ENCODE peak calls at places on chromosomes 2 and 18, in nine cellular contexts. N is GM23248; Z is sigmoid colon; A is uterus; U is body of pancreas; C is CD8-positive, alpha-beta memory T cell; Y is heart right ventricle; S is SK-N-SH; M is stomach. J is an unnamed sample.

GRCh38 chr2:73172963-73173362 is 29.4 kb upstream of the NOTO start:
- DNase-seq in N (peak; percentile 65), Z (no peak), A (no peak), U (no peak), C (no peak), Y (no peak), S (no peak), M (no peak), J (no peak)

GRCh38 chr2:229133155-229133772 is 137.8 kb downstream of the PID1 start:
- DNase-seq in N (peak; percentile 59), Z (no peak), A (no peak), U (no peak), C (no peak), Y (no peak), S (peak; percentile 35), M (no peak), J (peak; percentile 29)

GRCh38 chr2:218217366-218218309 is 649 bp downstream of the ARPC2 start:
- DNase-seq in N (peak; percentile 73), Z (peak; percentile 83), A (peak; percentile 52), U (peak; percentile 39), C (peak; percentile 67), Y (peak; percentile 61), S (peak; percentile 11), M (peak; percentile 59), J (no peak)

GRCh38 chr2:88669371-88670214 is 21.9 kb upstream of the RPIA start:
- DNase-seq in N (peak; percentile 65), Z (no peak), A (no peak), U (peak; percentile 65), C (peak; percentile 9), Y (no peak), S (peak; percentile 53), M (peak; percentile 33), J (no peak)

GRCh38 chr18:79848579-79849327 is 51.0 kb downstream of the KCNG2 start:
- DNase-seq in N (no peak), Z (no peak), A (no peak), U (no peak), C (no peak), Y (no peak), S (peak; percentile 45), M (no peak), J (no peak)

GRCh38 chr2:119012345-119013301 is 70.6 kb downstream of the MARCO start:
- DNase-seq in N (no peak), Z (no peak), A (no peak), U (no peak), C (no peak), Y (no peak), S (no peak), M (no peak), J (no peak)

GRCh38 chr2:72915076-72915906 is 2.0 kb upstream of the EMX1 start:
- DNase-seq in N (no peak), Z (peak; percentile 50), A (no peak), U (no peak), C (no peak), Y (no peak), S (peak; percentile 40), M (peak; percentile 23), J (no peak)

GRCh38 chr18:33820517-33821368 is 242.7 kb downstream of the ASXL3 start:
- DNase-seq in N (no peak), Z (no peak), A (no peak), U (peak; percentile 19), C (no peak), Y (no peak), S (no peak), M (no peak), J (no peak)

GRCh38 chr2:24478243-24478642 is 12.8 kb upstream of the NCOA1 start:
- DNase-seq in N (no peak), Z (no peak), A (no peak), U (no peak), C (no peak), Y (no peak), S (no peak), M (no peak), J (no peak)

GRCh38 chr2:158357699-158358098 is 98.9 kb downstream of the CCDC148 start:
- DNase-seq in N (no peak), Z (no peak), A (no peak), U (no peak), C (no peak), Y (no peak), S (no peak), M (no peak), J (no peak)

GRCh38 chr2:185318271-185318724 is 420.3 kb upstream of the FSIP2 start:
- DNase-seq in N (no peak), Z (no peak), A (no peak), U (no peak), C (no peak), Y (no peak), S (no peak), M (no peak), J (no peak)

GRCh38 chr18:4755848-4756247 is 300.7 kb upstream of the DLGAP1 start:
- DNase-seq in N (no peak), Z (no peak), A (no peak), U (no peak), C (no peak), Y (no peak), S (no peak), M (no peak), J (no peak)

GRCh38 chr2:128362889-128363228 is 44.2 kb upstream of the HS6ST1 start:
- DNase-seq in N (peak; percentile 80), Z (peak; percentile 64), A (no peak), U (peak; percentile 50), C (no peak), Y (no peak), S (no peak), M (no peak), J (peak; percentile 80)

GRCh38 chr2:112634874-112635157 is 10.9 kb upstream of the SLC20A1 start:
- DNase-seq in N (no peak), Z (no peak), A (no peak), U (no peak), C (no peak), Y (no peak), S (no peak), M (no peak), J (no peak)

GRCh38 chr18:14189858-14190257 is 57.6 kb upstream of the ZNF519 start:
- DNase-seq in N (peak; percentile 50), Z (no peak), A (no peak), U (no peak), C (no peak), Y (no peak), S (no peak), M (no peak), J (no peak)

GRCh38 chr2:19356545-19357382 is 1.7 kb downstream of the OSR1 start:
- DNase-seq in N (peak; percentile 56), Z (no peak), A (no peak), U (no peak), C (no peak), Y (no peak), S (peak; percentile 60), M (no peak), J (no peak)

GRCh38 chr2:19357383-19358241 is 811 bp downstream of the OSR1 start:
- DNase-seq in N (peak; percentile 68), Z (no peak), A (no peak), U (no peak), C (no peak), Y (no peak), S (peak; percentile 46), M (peak; percentile 47), J (no peak)

GRCh38 chr2:19359021-19359357 is 566 bp upstream of the OSR1 start:
- DNase-seq in N (no peak), Z (no peak), A (no peak), U (no peak), C (no peak), Y (no peak), S (no peak), M (no peak), J (no peak)

GRCh38 chr2:19359456-19359855 is 1.0 kb upstream of the OSR1 start:
- DNase-seq in N (no peak), Z (no peak), A (no peak), U (no peak), C (no peak), Y (no peak), S (peak; percentile 19), M (no peak), J (no peak)

DNA sequence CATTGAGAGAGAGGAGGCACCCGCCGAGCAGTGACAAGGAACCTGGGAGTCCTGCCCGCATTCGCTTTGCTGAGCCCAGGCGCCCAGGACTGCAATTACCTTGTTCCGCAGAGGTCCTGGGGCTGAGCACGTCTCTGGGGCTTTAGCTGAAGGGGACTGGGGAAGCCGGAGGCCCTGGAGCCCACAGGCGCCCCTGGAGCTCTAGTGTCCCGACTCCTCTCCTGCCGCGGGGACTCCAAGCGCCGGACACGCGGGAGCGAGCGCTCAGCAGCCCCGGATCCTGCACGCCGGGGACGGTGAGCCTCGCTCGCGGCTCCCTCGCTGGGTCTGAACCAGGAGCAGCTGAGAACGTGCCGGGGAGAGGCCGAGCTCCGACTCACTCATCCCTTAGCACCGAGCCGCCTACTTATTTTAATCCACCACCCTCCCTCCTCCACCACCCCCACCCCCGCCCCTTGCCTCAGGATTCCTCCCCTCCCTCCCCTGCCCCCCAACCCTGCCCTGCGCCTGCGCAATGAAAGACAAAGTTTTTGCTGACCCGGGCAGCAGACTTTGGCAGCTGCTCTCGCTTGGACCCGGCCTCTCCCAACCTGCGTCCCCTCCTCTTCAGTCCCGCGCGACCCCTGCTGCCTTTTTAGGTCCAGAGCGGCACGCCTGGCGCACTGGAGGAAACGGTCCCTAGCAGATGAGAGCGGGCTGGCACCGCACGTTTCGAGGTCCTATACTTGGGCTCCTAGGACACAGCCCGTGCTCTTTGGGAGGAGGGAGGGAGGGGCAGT is at the start of gene OSR1:
- DNase-seq in N (peak; percentile 88), Z (peak; percentile 90), A (peak; percentile 75), U (peak; percentile 50), C (no peak), Y (peak; percentile 71), S (peak; percentile 70), M (peak; percentile 55), J (no peak)
- H3K4me1 ChIP-seq in N (peaks cover 7% of the 10 kb centered on the region), Z (peaks cover 20% of the 10 kb centered on the region), A (no peaks in the 10 kb centered on the region), U (peaks cover 43% of the 10 kb centered on the region), C (peaks cover 46% of the 10 kb centered on the region), Y (peaks cover 24% of the 10 kb centered on the region), S (peaks cover 26% of the 10 kb centered on the region), M (peaks cover 31% of the 10 kb centered on the region), J (peaks cover 6% of the 10 kb centered on the region)

GRCh38 chr2:230925879-230926765 is 1.1 kb upstream of the GPR55 start:
- DNase-seq in N (no peak), Z (peak; percentile 42), A (no peak), U (no peak), C (no peak), Y (no peak), S (no peak), M (peak; percentile 11), J (no peak)
- H3K27me3 ChIP-seq in N (peaks cover 14% of the 10 kb centered on the region), Z (no peaks in the 10 kb centered on the region), A (no peaks in the 10 kb centered on the region), U (no peaks in the 10 kb centered on the region), C (no peaks in the 10 kb centered on the region), Y (peaks cover 3% of the 10 kb centered on the region), S (peaks cover 3% of the 10 kb centered on the region), M (no peaks in the 10 kb centered on the region), J (no peaks in the 10 kb centered on the region)

GRCh38 chr2:63850204-63850571 is 8.5 kb downstream of the UGP2 start:
- DNase-seq in N (no peak), Z (no peak), A (no peak), U (no peak), C (no peak), Y (no peak), S (no peak), M (no peak), J (no peak)
- H3K27ac ChIP-seq in N (peak overlapping the region; percentile 65), Z (no peak overlapping the region), A (no peak overlapping the region), U (no peak overlapping the region), C (no peak overlapping the region), Y (peak overlapping the region; percentile 26), S (peak overlapping the region; percentile 47), M (no peak overlapping the region), J (no peak overlapping the region)

DNA sequence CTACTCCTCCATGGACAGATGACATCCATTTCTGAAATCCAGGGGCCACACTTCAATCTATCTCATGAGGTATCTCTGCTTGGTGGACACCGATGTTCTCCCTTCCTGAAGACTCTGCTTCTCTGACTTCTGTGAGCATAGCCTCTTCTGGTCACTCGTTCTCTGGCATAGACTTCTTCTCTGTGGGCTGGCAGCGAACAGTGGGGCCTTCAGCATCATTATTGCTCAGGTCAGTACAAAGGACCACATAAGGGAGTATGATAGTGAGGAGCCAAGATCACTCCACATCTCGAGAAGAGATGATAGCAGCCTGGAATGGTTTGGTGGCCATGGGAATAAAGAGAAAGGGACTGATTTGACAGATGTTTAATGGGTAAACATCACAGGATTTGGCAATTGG is 8.0 kb upstream of the KCMF1 start:
- DNase-seq in N (no peak), Z (peak; percentile 7), A (no peak), U (no peak), C (no peak), Y (no peak), S (no peak), M (no peak), J (no peak)
- H3K4me1 ChIP-seq in N (peaks cover 48% of the 10 kb centered on the region), Z (peaks cover 11% of the 10 kb centered on the region), A (no peaks in the 10 kb centered on the region), U (peaks cover 94% of the 10 kb centered on the region), C (peaks cover 1% of the 10 kb centered on the region), Y (peaks cover under 1% of the 10 kb centered on the region), S (peaks cover 5% of the 10 kb centered on the region), M (peaks cover 23% of the 10 kb centered on the region), J (peaks cover 5% of the 10 kb centered on the region)